ENCODE peak calls at places on chromosomes 3 and 15, in six cellular contexts. One of them, this sample, is unnamed.

GRCh38 chr3:67000006-67000405 is 1.9 kb downstream of the KBTBD8 start:
- DNase-seq in astrocyte: peak; percentile 51
- DNase-seq in mammary epithelial cell: peak; percentile 78
- DNase-seq in PC-9: no peak
- DNase-seq in HCT116: no peak
- DNase-seq in K562: no peak
- DNase-seq in this sample: no peak

GRCh38 chr3:55272031-55272645 is 215.0 kb downstream of the WNT5A start:
- DNase-seq in astrocyte: no peak
- DNase-seq in mammary epithelial cell: no peak
- DNase-seq in PC-9: no peak
- DNase-seq in HCT116: no peak
- DNase-seq in K562: no peak
- DNase-seq in this sample: no peak

GRCh38 chr3:150725548-150725947 is 21.8 kb upstream of the ERICH6 start:
- DNase-seq in astrocyte: no peak
- DNase-seq in mammary epithelial cell: no peak
- DNase-seq in PC-9: peak; percentile 39
- DNase-seq in HCT116: no peak
- DNase-seq in K562: no peak
- DNase-seq in this sample: no peak

GRCh38 chr3:150958694-150959093 is 13.8 kb downstream of the CLRN1 start:
- DNase-seq in astrocyte: no peak
- DNase-seq in mammary epithelial cell: no peak
- DNase-seq in PC-9: no peak
- DNase-seq in HCT116: no peak
- DNase-seq in K562: no peak
- DNase-seq in this sample: no peak

GRCh38 chr3:160622263-160623045 is 54.5 kb upstream of the ARL14 start:
- DNase-seq in astrocyte: peak; percentile 1
- DNase-seq in mammary epithelial cell: no peak
- DNase-seq in PC-9: no peak
- DNase-seq in HCT116: no peak
- DNase-seq in K562: no peak
- DNase-seq in this sample: no peak

GRCh38 chr3:187641319-187641976 is 28.7 kb downstream of the SST start:
- DNase-seq in astrocyte: no peak
- DNase-seq in mammary epithelial cell: no peak
- DNase-seq in PC-9: no peak
- DNase-seq in HCT116: no peak
- DNase-seq in K562: no peak
- DNase-seq in this sample: no peak

GRCh38 chr3:47443611-47443995 is 32.1 kb downstream of the SCAP start:
- DNase-seq in astrocyte: no peak
- DNase-seq in mammary epithelial cell: peak; percentile 77
- DNase-seq in PC-9: no peak
- DNase-seq in HCT116: no peak
- DNase-seq in K562: no peak
- DNase-seq in this sample: no peak

GRCh38 chr3:108159128-108159527 is 63.1 kb downstream of the IFT57 start:
- DNase-seq in astrocyte: peak; percentile 72
- DNase-seq in mammary epithelial cell: peak; percentile 8
- DNase-seq in PC-9: no peak
- DNase-seq in HCT116: no peak
- DNase-seq in K562: no peak
- DNase-seq in this sample: no peak

GRCh38 chr15:85312486-85312885 is 67.9 kb upstream of the AKAP13 start:
- DNase-seq in astrocyte: peak; percentile 60
- DNase-seq in mammary epithelial cell: peak; percentile 33
- DNase-seq in PC-9: no peak
- DNase-seq in HCT116: no peak
- DNase-seq in K562: no peak
- DNase-seq in this sample: no peak

GRCh38 chr3:52218454-52218853 is 7.0 kb downstream of the TLR9 start:
- DNase-seq in astrocyte: no peak
- DNase-seq in mammary epithelial cell: no peak
- DNase-seq in PC-9: no peak
- DNase-seq in HCT116: no peak
- DNase-seq in K562: peak; percentile 49
- DNase-seq in this sample: no peak

GRCh38 chr3:126782554-126782953 is 78.5 kb downstream of the CHCHD6 start:
- DNase-seq in astrocyte: peak; percentile 98
- DNase-seq in mammary epithelial cell: peak; percentile 90
- DNase-seq in PC-9: peak; percentile 86
- DNase-seq in HCT116: peak; percentile 78
- DNase-seq in K562: no peak
- DNase-seq in this sample: no peak

GRCh38 chr3:56754753-56755365 is 46.9 kb downstream of the ARHGEF3 start:
- DNase-seq in astrocyte: no peak
- DNase-seq in mammary epithelial cell: no peak
- DNase-seq in PC-9: no peak
- DNase-seq in HCT116: no peak
- DNase-seq in K562: no peak
- DNase-seq in this sample: no peak

GRCh38 chr3:33717616-33717865 is 513 bp downstream of the CLASP2 start:
- DNase-seq in astrocyte: peak; percentile 39
- DNase-seq in mammary epithelial cell: no peak
- DNase-seq in PC-9: no peak
- DNase-seq in HCT116: peak; percentile 49
- DNase-seq in K562: peak; percentile 75
- DNase-seq in this sample: no peak

GRCh38 chr15:51736646-51737537 is 563 bp downstream of the LYSMD2 start:
- DNase-seq in astrocyte: no peak
- DNase-seq in mammary epithelial cell: no peak
- DNase-seq in PC-9: peak; percentile 51
- DNase-seq in HCT116: no peak
- DNase-seq in K562: peak; percentile 77
- DNase-seq in this sample: no peak

GRCh38 chr15:58179741-58180381 is 41.7 kb downstream of the AQP9 start:
- DNase-seq in astrocyte: peak; percentile 8
- DNase-seq in mammary epithelial cell: peak; percentile 91
- DNase-seq in PC-9: no peak
- DNase-seq in HCT116: no peak
- DNase-seq in K562: peak; percentile 33
- DNase-seq in this sample: no peak

GRCh38 chr3:128493221-128494151 is 485 bp upstream of the GATA2 start:
- DNase-seq in astrocyte: no peak
- DNase-seq in mammary epithelial cell: no peak
- DNase-seq in PC-9: no peak
- DNase-seq in HCT116: no peak
- DNase-seq in K562: peak; percentile 36
- DNase-seq in this sample: no peak
- TF ChIP-seq EZH2 in astrocyte: peak; percentile 10
- TF ChIP-seq EZH2 in mammary epithelial cell: no peak
- TF ChIP-seq EZH2 in PC-9: no peak
- TF ChIP-seq EZH2 in HCT116: no peak
- TF ChIP-seq EZH2 in K562: no peak
- TF ChIP-seq EZH2 in this sample: no peak

GRCh38 chr15:65519781-65520299 is 2.4 kb upstream of the DPP8 start:
- DNase-seq in astrocyte: no peak
- DNase-seq in mammary epithelial cell: no peak
- DNase-seq in PC-9: no peak
- DNase-seq in HCT116: no peak
- DNase-seq in K562: no peak
- DNase-seq in this sample: no peak

GRCh38 chr15:65517866-65518207 is 348 bp upstream of the DPP8 start:
- DNase-seq in astrocyte: no peak
- DNase-seq in mammary epithelial cell: no peak
- DNase-seq in PC-9: no peak
- DNase-seq in HCT116: no peak
- DNase-seq in K562: no peak
- DNase-seq in this sample: no peak

GRCh38 chr15:65521355-65521754 is 3.9 kb upstream of the DPP8 start:
- DNase-seq in astrocyte: no peak
- DNase-seq in mammary epithelial cell: no peak
- DNase-seq in PC-9: no peak
- DNase-seq in HCT116: no peak
- DNase-seq in K562: no peak
- DNase-seq in this sample: no peak

GRCh38 chr15:65518633-65519285 is 1.3 kb upstream of the DPP8 start:
- DNase-seq in astrocyte: no peak
- DNase-seq in mammary epithelial cell: no peak
- DNase-seq in PC-9: no peak
- DNase-seq in HCT116: no peak
- DNase-seq in K562: no peak
- DNase-seq in this sample: no peak

DNA sequence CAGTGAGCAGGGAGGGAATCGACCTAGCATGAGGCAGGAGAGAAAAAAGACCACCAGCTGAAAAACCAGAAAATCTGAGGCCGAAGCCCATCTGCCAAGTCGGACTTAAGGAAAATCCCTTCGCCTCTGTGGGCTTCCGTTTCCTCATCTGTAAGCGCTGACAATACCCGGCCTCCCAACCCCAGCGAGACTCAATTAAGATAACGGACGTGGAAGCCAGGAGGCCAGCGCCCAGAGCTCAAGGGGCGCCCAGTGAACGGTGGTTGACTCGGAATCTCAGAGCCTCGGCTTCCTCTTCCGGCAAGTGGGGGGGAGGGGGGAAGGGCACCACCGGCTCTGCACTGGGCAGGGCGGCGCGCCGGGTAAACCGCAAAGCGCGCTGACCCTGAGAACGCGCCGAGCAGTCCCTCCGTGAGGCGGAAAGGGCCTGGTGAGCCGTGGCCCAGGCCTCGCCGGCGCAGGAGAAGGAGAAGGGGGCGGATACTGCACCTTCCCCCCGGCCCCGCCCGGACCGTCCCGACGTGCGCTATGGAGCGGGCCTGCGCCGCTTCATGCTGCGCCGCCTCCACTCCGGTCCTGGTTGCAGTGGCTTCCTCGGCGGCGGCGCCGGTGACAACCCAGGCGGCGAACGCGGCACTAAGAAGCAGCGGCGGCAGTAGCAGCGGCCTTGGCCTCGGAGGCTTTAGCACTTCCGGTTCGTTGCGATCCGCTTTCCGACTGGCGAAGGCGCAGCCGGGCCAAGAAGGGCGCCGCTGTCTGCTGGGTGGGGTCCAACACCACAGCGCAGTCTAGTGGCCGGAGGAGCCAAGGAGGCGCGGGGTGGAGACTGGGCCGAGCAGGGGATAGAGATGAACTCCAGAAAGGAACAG is at the start of gene DPP8:
- DNase-seq in astrocyte: peak; percentile 91
- DNase-seq in mammary epithelial cell: peak; percentile 90
- DNase-seq in PC-9: peak; percentile 93
- DNase-seq in HCT116: peak; percentile 89
- DNase-seq in K562: peak; percentile 87
- DNase-seq in this sample: peak; percentile 73
- TF ChIP-seq EZH2 in astrocyte: no peak
- TF ChIP-seq EZH2 in mammary epithelial cell: no peak
- TF ChIP-seq EZH2 in PC-9: no peak
- TF ChIP-seq EZH2 in HCT116: no peak
- TF ChIP-seq EZH2 in K562: no peak
- TF ChIP-seq EZH2 in this sample: no peak

GRCh38 chr3:16520636-16521579 is 7.4 kb upstream of the RFTN1 start:
- DNase-seq in astrocyte: no peak
- DNase-seq in mammary epithelial cell: no peak
- DNase-seq in PC-9: no peak
- DNase-seq in HCT116: no peak
- DNase-seq in K562: no peak
- DNase-seq in this sample: no peak
- TF ChIP-seq EZH2 in astrocyte: no peak
- TF ChIP-seq EZH2 in mammary epithelial cell: no peak
- TF ChIP-seq EZH2 in PC-9: no peak
- TF ChIP-seq EZH2 in HCT116: no peak
- TF ChIP-seq EZH2 in K562: no peak
- TF ChIP-seq EZH2 in this sample: no peak

DNA sequence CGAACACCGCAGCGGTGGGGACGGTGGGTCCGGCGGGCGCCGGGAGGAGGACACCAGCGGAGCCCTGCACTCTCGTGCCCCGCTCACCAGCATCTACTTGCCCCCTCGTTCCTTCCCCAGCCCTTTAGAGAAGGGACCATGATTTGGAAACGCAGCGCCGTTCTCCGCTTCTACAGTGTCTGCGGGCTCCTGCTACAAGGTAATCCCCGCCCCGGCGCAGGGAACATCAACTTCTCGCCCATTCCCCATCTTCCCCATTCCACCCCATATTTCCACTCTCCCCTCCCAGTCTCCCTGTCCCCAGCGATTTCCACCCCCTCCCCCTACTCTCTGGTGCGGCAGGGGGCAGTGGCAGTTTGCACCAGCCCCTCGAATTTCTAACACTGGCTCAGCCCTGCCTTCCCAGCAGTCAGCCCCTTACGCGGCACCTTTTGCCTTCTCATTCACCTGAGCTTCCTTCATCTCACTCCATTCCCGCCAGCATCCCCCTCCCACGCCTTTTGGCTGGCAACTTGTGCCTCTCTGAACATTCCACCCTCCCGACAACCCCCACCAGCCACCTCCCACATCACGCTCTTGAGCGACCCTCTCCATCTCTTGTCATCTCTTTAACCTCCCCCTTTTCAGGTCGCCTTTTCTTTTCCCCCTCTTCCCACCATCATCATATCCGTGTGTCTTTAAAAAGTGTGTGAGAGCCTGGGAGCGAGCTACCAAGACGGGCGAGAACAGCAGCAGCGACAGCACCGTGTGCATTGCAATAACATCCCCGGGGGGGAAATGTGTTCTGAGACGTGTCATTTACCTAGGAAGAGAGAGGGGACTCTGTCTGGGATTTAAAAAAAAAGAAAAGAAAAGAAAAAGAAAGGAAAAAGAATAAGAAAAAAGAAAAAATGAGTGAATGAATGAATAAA is 936 bp downstream of the CADM2 start:
- DNase-seq in astrocyte: no peak
- DNase-seq in mammary epithelial cell: no peak
- DNase-seq in PC-9: no peak
- DNase-seq in HCT116: no peak
- DNase-seq in K562: no peak
- DNase-seq in this sample: no peak
- TF ChIP-seq EZH2 in astrocyte: peak; percentile 61
- TF ChIP-seq EZH2 in mammary epithelial cell: peak; percentile 19
- TF ChIP-seq EZH2 in PC-9: no peak
- TF ChIP-seq EZH2 in HCT116: no peak
- TF ChIP-seq EZH2 in K562: no peak
- TF ChIP-seq EZH2 in this sample: no peak

GRCh38 chr15:40253179-40253790 is 14.4 kb downstream of the PAK6 start:
- DNase-seq in astrocyte: no peak
- DNase-seq in mammary epithelial cell: no peak
- DNase-seq in PC-9: no peak
- DNase-seq in HCT116: no peak
- DNase-seq in K562: no peak
- DNase-seq in this sample: no peak
- TF ChIP-seq EZH2 in astrocyte: peak; percentile 17
- TF ChIP-seq EZH2 in mammary epithelial cell: no peak
- TF ChIP-seq EZH2 in PC-9: no peak
- TF ChIP-seq EZH2 in HCT116: no peak
- TF ChIP-seq EZH2 in K562: no peak
- TF ChIP-seq EZH2 in this sample: no peak

This sample was measured in SK-N-MC.